ENCODE peak calls at places on chromosomes 12 and 14, in seven cellular contexts. K, G, X, C, P, W and F are unnamed samples.

GRCh38 chr14:62099091-62099490 is 336.9 kb downstream of the SNAPC1 start:
- DNase-seq in X (no peak), K (no peak), P (no peak), C (no peak), W (no peak), G (no peak), F (no peak)

GRCh38 chr12:112503521-112503920 is 84.8 kb downstream of the PTPN11 start:
- DNase-seq in P (no peak), C (no peak), W (no peak), K (no peak), X (no peak), G (no peak), F (no peak)

GRCh38 chr12:25497021-25497420 is 56.1 kb downstream of the LMNTD1 start:
- DNase-seq in X (no peak), C (peak), K (no peak), P (no peak), W (no peak), G (no peak), F (no peak)

GRCh38 chr12:116759783-116760581 is 21.9 kb downstream of the RNFT2 start:
- DNase-seq in K (peak), G (no peak), W (no peak), P (no peak), C (peak), X (no peak), F (no peak)

GRCh38 chr14:62015945-62016344 is 253.7 kb downstream of the SNAPC1 start:
- DNase-seq in P (no peak), K (no peak), X (no peak), G (no peak), C (no peak), W (no peak), F (no peak)

GRCh38 chr12:113835913-113836312 is 130.2 kb downstream of the RBM19 start:
- DNase-seq in P (no peak), X (no peak), W (no peak), G (no peak), C (no peak), K (no peak), F (no peak)

GRCh38 chr14:59631237-59631636 is 54.6 kb upstream of the CCDC175 start:
- DNase-seq in X (no peak), C (peak), W (no peak), P (peak), K (no peak), G (peak), F (no peak)

GRCh38 chr14:65360144-65360784 is 52.3 kb upstream of the FUT8 start:
- DNase-seq in K (no peak), G (peak), X (no peak), P (no peak), C (no peak), W (no peak), F (no peak)

GRCh38 chr12:79415296-79415695 is 275.5 kb downstream of the PAWR start:
- DNase-seq in X (no peak), G (no peak), W (no peak), K (no peak), P (no peak), C (no peak), F (no peak)

GRCh38 chr14:89214221-89214965 is 202.6 kb downstream of the FOXN3 start:
- DNase-seq in W (no peak), G (peak), X (no peak), C (no peak), P (peak), K (no peak), F (no peak)

GRCh38 chr14:54478621-54479215 is 10.1 kb downstream of the GMFB start:
- DNase-seq in W (no peak), C (no peak), K (no peak), X (no peak), P (no peak), G (no peak), F (no peak)

GRCh38 chr12:109999983-110000505 is 814 bp downstream of the ANKRD13A start:
- DNase-seq in X (no peak), C (peak), G (no peak), P (no peak), W (no peak), K (no peak), F (no peak)

GRCh38 chr12:94010307-94010706 is 138.1 kb upstream of the PLXNC1 start:
- DNase-seq in W (peak), G (no peak), X (peak), P (no peak), C (no peak), K (no peak), F (no peak)

GRCh38 chr14:68544150-68544892 is 248.5 kb downstream of the ZFP36L1 start:
- DNase-seq in C (peak), X (no peak), P (no peak), G (no peak), K (no peak), W (no peak), F (no peak)
- TF ChIP-seq YY1 in C (no peak), X (no peak), P (no peak), G (no peak), K (no peak), W (no peak), F (no peak)

GRCh38 chr12:29888777-29889176 is 105.0 kb upstream of the TMTC1 start:
- DNase-seq in X (no peak), G (no peak), P (no peak), K (no peak), W (no peak), C (no peak), F (no peak)

GRCh38 chr12:29891792-29892191 is 108.0 kb upstream of the TMTC1 start:
- DNase-seq in X (no peak), K (no peak), W (no peak), G (no peak), P (no peak), C (no peak), F (no peak)

GRCh38 chr12:29893002-29893401 is 109.3 kb upstream of the TMTC1 start:
- DNase-seq in P (no peak), W (no peak), X (no peak), C (no peak), K (no peak), G (no peak), F (no peak)

GRCh38 chr12:29889737-29890136 is 106.0 kb upstream of the TMTC1 start:
- DNase-seq in C (peak), W (peak), X (peak), G (peak), P (peak), K (peak), F (no peak)
- TF ChIP-seq YY1 in C (no peak), W (peak), X (no peak), G (no peak), P (no peak), K (no peak), F (no peak)

DNA sequence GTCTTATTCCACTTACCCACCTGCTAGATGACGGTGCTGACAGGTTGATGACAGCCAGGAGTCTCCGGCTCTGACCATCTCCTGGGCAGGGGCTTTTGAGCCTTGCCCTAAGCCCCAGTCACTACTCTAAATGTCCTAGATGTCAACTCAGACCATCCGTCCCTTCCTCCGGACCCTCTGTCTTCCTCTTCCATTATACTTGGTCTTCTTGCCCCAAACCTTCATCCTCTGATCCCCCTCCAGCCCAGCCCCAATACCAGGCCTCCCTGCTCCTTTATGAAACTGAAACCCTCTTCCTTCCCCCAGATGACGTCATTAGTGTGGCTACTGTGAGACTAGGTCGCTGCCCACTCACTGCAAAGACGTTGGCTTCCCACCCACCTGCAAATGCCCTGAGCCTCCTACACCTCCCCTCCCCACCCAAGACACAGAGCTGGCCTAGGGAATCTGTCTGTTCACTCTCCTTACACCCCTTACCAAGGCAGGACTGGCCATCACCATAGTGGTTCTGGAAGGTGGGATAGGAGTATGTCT is 10.1 kb downstream of the KRT71 start:
- DNase-seq in C (no peak), G (no peak), X (no peak), P (no peak), W (no peak), K (no peak), F (no peak)
- TF ChIP-seq YY1 in C (no peak), G (no peak), X (no peak), P (no peak), W (no peak), K (no peak), F (no peak)

GRCh38 chr12:2084553-2085296 is 31.9 kb downstream of the CACNA1C start:
- DNase-seq in G (no peak), X (no peak), W (no peak), P (no peak), K (no peak), C (no peak), F (no peak)
- TF ChIP-seq YY1 in G (no peak), X (no peak), W (no peak), P (no peak), K (no peak), C (no peak), F (no peak)